ENCODE peak calls at places on chromosomes 12 and 14, in five cellular contexts. One of them, this sample, is unnamed.

GRCh38 chr12:91513354-91513753 is 330.7 kb upstream of the DCN start:
- DNase-seq in NCI-H69: no peak
- DNase-seq in germinal center: no peak
- DNase-seq in NCI-H2227 treated with DMSO at 0.1 percent for 48 hours: no peak
- DNase-seq in AG20443: no peak
- DNase-seq in this sample: no peak

GRCh38 chr14:23047751-23048693 is 6.0 kb downstream of the PSMB11 start:
- DNase-seq in NCI-H2227 treated with DMSO at 0.1 percent for 48 hours: no peak
- DNase-seq in NCI-H69: no peak
- DNase-seq in AG20443: no peak
- DNase-seq in germinal center: no peak
- DNase-seq in this sample: no peak

GRCh38 chr14:73311710-73312035 is 74.4 kb downstream of the PAPLN start:
- DNase-seq in NCI-H69: no peak
- DNase-seq in germinal center: no peak
- DNase-seq in AG20443: no peak
- DNase-seq in NCI-H2227 treated with DMSO at 0.1 percent for 48 hours: no peak
- DNase-seq in this sample: no peak

GRCh38 chr12:123075591-123076171 is 75.2 kb downstream of the PITPNM2 start:
- DNase-seq in AG20443: no peak
- DNase-seq in germinal center: no peak
- DNase-seq in NCI-H2227 treated with DMSO at 0.1 percent for 48 hours: peak
- DNase-seq in NCI-H69: peak
- DNase-seq in this sample: no peak

GRCh38 chr14:63343878-63344277 is 25.1 kb upstream of the GPHB5 start:
- DNase-seq in NCI-H69: peak
- DNase-seq in AG20443: no peak
- DNase-seq in NCI-H2227 treated with DMSO at 0.1 percent for 48 hours: no peak
- DNase-seq in germinal center: no peak
- DNase-seq in this sample: no peak

GRCh38 chr12:71938728-71939385 is at the start of gene TPH2:
- DNase-seq in NCI-H2227 treated with DMSO at 0.1 percent for 48 hours: peak
- DNase-seq in NCI-H69: peak
- DNase-seq in AG20443: peak
- DNase-seq in germinal center: peak
- DNase-seq in this sample: no peak

GRCh38 chr12:93673084-93673483 is 4.1 kb upstream of the CRADD start:
- DNase-seq in NCI-H2227 treated with DMSO at 0.1 percent for 48 hours: no peak
- DNase-seq in AG20443: no peak
- DNase-seq in germinal center: no peak
- DNase-seq in NCI-H69: no peak
- DNase-seq in this sample: no peak

GRCh38 chr14:27049611-27050172 is 451.9 kb upstream of the NOVA1 start:
- DNase-seq in germinal center: no peak
- DNase-seq in NCI-H69: peak
- DNase-seq in AG20443: no peak
- DNase-seq in NCI-H2227 treated with DMSO at 0.1 percent for 48 hours: peak
- DNase-seq in this sample: no peak

GRCh38 chr14:55889124-55889523 is 229.1 kb upstream of the PELI2 start:
- DNase-seq in NCI-H69: peak
- DNase-seq in germinal center: no peak
- DNase-seq in AG20443: no peak
- DNase-seq in NCI-H2227 treated with DMSO at 0.1 percent for 48 hours: no peak
- DNase-seq in this sample: no peak

GRCh38 chr12:102957339-102958050 is at the start of gene ASCL1:
- DNase-seq in AG20443: peak
- DNase-seq in NCI-H2227 treated with DMSO at 0.1 percent for 48 hours: peak
- DNase-seq in germinal center: no peak
- DNase-seq in NCI-H69: peak
- DNase-seq in this sample: no peak

GRCh38 chr12:52280319-52280795 is 5.9 kb downstream of the KRT86 start:
- DNase-seq in germinal center: no peak
- DNase-seq in AG20443: peak
- DNase-seq in NCI-H69: peak
- DNase-seq in NCI-H2227 treated with DMSO at 0.1 percent for 48 hours: no peak
- DNase-seq in this sample: peak

GRCh38 chr12:80935076-80935475 is 2.7 kb downstream of the LIN7A start:
- DNase-seq in NCI-H2227 treated with DMSO at 0.1 percent for 48 hours: peak
- DNase-seq in germinal center: no peak
- DNase-seq in AG20443: no peak
- DNase-seq in NCI-H69: peak
- DNase-seq in this sample: no peak

GRCh38 chr14:85576848-85577541 is 47.1 kb downstream of the FLRT2 start:
- DNase-seq in NCI-H2227 treated with DMSO at 0.1 percent for 48 hours: no peak
- DNase-seq in AG20443: no peak
- DNase-seq in NCI-H69: no peak
- DNase-seq in germinal center: no peak
- DNase-seq in this sample: no peak

GRCh38 chr14:86790408-86791364 is 1202.3 kb downstream of the GALC start:
- DNase-seq in NCI-H2227 treated with DMSO at 0.1 percent for 48 hours: no peak
- DNase-seq in NCI-H69: peak
- DNase-seq in germinal center: no peak
- DNase-seq in AG20443: no peak
- DNase-seq in this sample: no peak

GRCh38 chr12:38053655-38054464 is 262.7 kb upstream of the ALG10B start:
- DNase-seq in AG20443: no peak
- DNase-seq in NCI-H69: no peak
- DNase-seq in NCI-H2227 treated with DMSO at 0.1 percent for 48 hours: no peak
- DNase-seq in germinal center: no peak
- DNase-seq in this sample: no peak

GRCh38 chr12:64395739-64396138 is 5.2 kb upstream of the C12orf56 start:
- DNase-seq in NCI-H2227 treated with DMSO at 0.1 percent for 48 hours: no peak
- DNase-seq in AG20443: no peak
- DNase-seq in germinal center: no peak
- DNase-seq in NCI-H69: no peak
- DNase-seq in this sample: no peak

GRCh38 chr12:59093090-59093489 is 172.8 kb upstream of the LRIG3 start:
- DNase-seq in NCI-H2227 treated with DMSO at 0.1 percent for 48 hours: no peak
- DNase-seq in germinal center: no peak
- DNase-seq in AG20443: no peak
- DNase-seq in NCI-H69: no peak
- DNase-seq in this sample: no peak

GRCh38 chr14:88023658-88024187 is 18.8 kb downstream of the GPR65 start:
- DNase-seq in germinal center: no peak
- DNase-seq in NCI-H2227 treated with DMSO at 0.1 percent for 48 hours: no peak
- DNase-seq in NCI-H69: no peak
- DNase-seq in AG20443: no peak
- DNase-seq in this sample: no peak

GRCh38 chr12:32906407-32907165 is 10.0 kb upstream of the PKP2 start:
- DNase-seq in germinal center: no peak
- DNase-seq in AG20443: no peak
- DNase-seq in NCI-H69: peak
- DNase-seq in NCI-H2227 treated with DMSO at 0.1 percent for 48 hours: no peak
- DNase-seq in this sample: no peak